ENCODE peak calls at places on chromosomes 1 and 21, in ten cellular contexts. D, U, P, S, B, G, A, E, W and K are unnamed samples.
A peak's percentile ranks its signal among the peaks of the same experiment; 100 is the strongest.

GRCh38 chr1:54705153-54705552 is 10.5 kb upstream of the TTC4 start:
- DNase-seq in B (no peak), P (no peak), W (no peak), U (no peak), D (no peak), S (no peak), E (no peak), G (no peak), A (no peak), K (no peak)

GRCh38 chr21:35002879-35003722 is 46.0 kb downstream of the RUNX1 start:
- DNase-seq in B (no peak), S (no peak), G (no peak), D (no peak), A (no peak), W (no peak), U (peak; percentile 41), P (no peak), E (peak; percentile 94), K (peak; percentile 78)

GRCh38 chr1:186740324-186740723 is 60.1 kb upstream of the PTGS2 start:
- DNase-seq in G (no peak), E (no peak), P (no peak), W (no peak), B (no peak), A (no peak), D (no peak), U (no peak), S (no peak), K (no peak)

GRCh38 chr21:34745557-34746255 is 76.9 kb downstream of the CLIC6 start:
- DNase-seq in D (peak; percentile 68), W (peak; percentile 36), U (peak; percentile 74), P (peak; percentile 65), A (peak; percentile 64), B (peak; percentile 57), G (peak; percentile 48), S (peak; percentile 93), E (peak; percentile 72), K (peak; percentile 81)

GRCh38 chr1:110630770-110631663 is 24.9 kb upstream of the KCNA2 start:
- DNase-seq in P (peak; percentile 86), S (peak; percentile 85), B (peak; percentile 73), D (peak; percentile 80), E (peak; percentile 16), W (peak; percentile 58), U (peak; percentile 77), G (peak; percentile 67), A (peak; percentile 67), K (no peak)

GRCh38 chr1:52659356-52659755 is 26.4 kb downstream of the SHISAL2A start:
- DNase-seq in D (no peak), P (no peak), G (no peak), U (no peak), W (no peak), A (no peak), S (no peak), E (peak; percentile 9), B (no peak), K (no peak)

GRCh38 chr1:79042117-79042516 is 35.6 kb upstream of the ADGRL4 start:
- DNase-seq in E (peak; percentile 86), A (no peak), S (peak; percentile 43), B (no peak), U (no peak), D (no peak), G (no peak), W (no peak), P (no peak), K (peak; percentile 18)

GRCh38 chr1:210373878-210374599 is 45.3 kb downstream of the HHAT start:
- DNase-seq in B (no peak), A (peak; percentile 30), E (peak; percentile 99), P (peak; percentile 63), S (peak; percentile 95), G (no peak), D (peak; percentile 75), U (peak; percentile 45), W (peak; percentile 26), K (peak; percentile 90)

GRCh38 chr21:42991992-42992740 is 17.8 kb downstream of the PKNOX1 start:
- DNase-seq in W (peak; percentile 90), B (peak; percentile 74), E (peak; percentile 93), D (peak; percentile 37), P (peak; percentile 61), G (peak; percentile 58), S (peak; percentile 53), A (no peak), U (peak; percentile 86), K (peak; percentile 75)

GRCh38 chr1:199612976-199613774 is 414.3 kb upstream of the NR5A2 start:
- DNase-seq in G (no peak), W (no peak), B (no peak), U (no peak), P (no peak), E (peak; percentile 89), S (no peak), A (no peak), D (no peak), K (peak; percentile 85)

GRCh38 chr1:11132571-11133293 is 33.1 kb upstream of the EXOSC10 start:
- DNase-seq in S (no peak), P (no peak), A (no peak), E (no peak), D (no peak), G (no peak), U (no peak), B (no peak), W (no peak), K (no peak)

DNA sequence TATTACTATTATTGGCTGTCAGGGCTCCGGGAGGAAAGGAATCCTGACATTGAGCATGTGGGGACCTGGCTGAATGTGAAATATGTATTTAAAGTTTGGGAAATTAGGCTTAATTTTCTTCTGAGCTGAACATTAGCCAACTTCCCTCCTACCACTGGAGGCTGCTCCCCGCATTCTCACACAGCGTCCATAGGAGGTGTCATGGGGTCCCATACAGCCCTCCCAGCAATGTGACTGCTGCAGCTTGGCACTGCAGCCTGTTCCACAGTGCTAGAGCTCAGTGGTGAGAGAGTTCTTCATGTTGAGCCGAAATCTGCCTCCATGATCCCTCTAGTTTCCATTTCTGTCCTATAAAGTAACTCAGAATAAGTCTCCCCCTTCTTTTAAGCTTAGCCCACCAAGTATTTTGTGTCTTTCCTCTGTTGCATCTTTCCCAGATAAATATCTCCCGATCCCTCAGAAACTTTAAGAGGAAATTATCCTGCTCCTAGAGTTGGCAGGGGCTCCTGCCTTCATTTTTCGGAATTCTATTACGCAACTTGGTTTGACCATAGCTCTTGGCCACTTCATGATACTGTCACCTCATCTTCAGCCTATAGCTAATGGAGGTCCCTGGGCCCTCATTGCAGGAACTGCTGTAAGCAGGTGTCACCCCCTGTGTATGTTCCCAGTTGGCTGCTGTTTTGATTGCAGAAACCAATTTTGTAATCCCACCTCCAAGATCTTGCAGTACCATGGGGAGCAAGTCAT is 2.0 kb downstream of the FCRL6 start:
- DNase-seq in W (no peak), G (no peak), A (no peak), B (no peak), S (no peak), D (no peak), E (no peak), P (no peak), U (no peak), K (no peak)
- TF ChIP-seq CTCF in W (no peak), G (no peak), A (no peak), B (no peak), S (no peak), D (no peak), E (no peak), P (no peak), U (no peak), K (no peak)

GRCh38 chr1:58251415-58252073 is 295.0 kb downstream of the OMA1 start:
- DNase-seq in D (no peak), E (no peak), B (no peak), G (no peak), P (no peak), W (no peak), S (peak; percentile 61), U (no peak), A (no peak), K (no peak)
- TF ChIP-seq CTCF in D (no peak), E (no peak), B (no peak), G (no peak), P (no peak), W (no peak), S (peak; percentile 55), U (no peak), A (no peak), K (peak; percentile 14)

DNA sequence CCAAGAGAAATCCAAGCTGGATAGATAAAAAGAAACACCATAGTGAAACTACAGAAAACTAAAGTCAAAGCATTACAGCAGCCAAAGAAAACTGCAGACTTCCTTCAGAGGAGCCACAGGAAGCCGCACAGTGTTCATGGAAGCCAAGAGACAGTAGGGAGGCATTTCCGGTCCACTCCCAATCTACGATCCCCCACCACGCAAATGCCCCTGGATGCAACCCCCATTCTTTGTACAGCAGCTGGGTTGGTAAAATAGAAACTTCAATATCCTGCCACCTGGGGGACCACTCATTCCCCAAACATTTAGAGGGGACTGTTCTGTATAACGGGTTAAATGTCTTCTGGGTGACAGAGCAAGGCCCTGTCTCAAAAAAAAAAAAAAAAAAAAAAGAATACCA is 43.9 kb upstream of the TSPEAR start:
- DNase-seq in G (no peak), E (no peak), P (no peak), U (no peak), S (peak; percentile 95), W (no peak), A (no peak), B (no peak), D (no peak), K (no peak)
- TF ChIP-seq CTCF in G (no peak), E (no peak), P (no peak), U (no peak), S (peak; percentile 34), W (no peak), A (no peak), B (peak; percentile 27), D (no peak), K (no peak)

GRCh38 chr1:213666113-213666512 is 321.7 kb upstream of the PROX1 start:
- DNase-seq in G (no peak), W (no peak), E (no peak), B (no peak), U (no peak), S (no peak), D (peak; percentile 9), A (no peak), P (no peak), K (no peak)
- TF ChIP-seq CTCF in G (no peak), W (no peak), E (no peak), B (no peak), U (no peak), S (no peak), D (no peak), A (no peak), P (no peak), K (no peak)

GRCh38 chr1:58785424-58786058 is 1.7 kb upstream of the JUN start:
- DNase-seq in W (peak; percentile 77), E (peak; percentile 66), D (peak; percentile 61), B (peak; percentile 63), U (peak; percentile 85), G (peak; percentile 26), P (peak; percentile 68), A (peak; percentile 77), S (no peak), K (no peak)
- TF ChIP-seq CTCF in W (no peak), E (no peak), D (no peak), B (no peak), U (no peak), G (no peak), P (no peak), A (no peak), S (no peak), K (no peak)